ENCODE peak calls at places on chromosome 2, in ten cellular contexts. K is OCI-M1; H is GM06990; M is stimulated activated CD8-positive, alpha-beta memory T cell treated with anti-CD3 and anti-CD28 coated beads, Interleukin-15, amount 100 ng/mL, for 24 hours; S is activated T-cell treated with anti-CD3 and anti-CD28 coated beads, Interleukin-2, amount 50 U/mL, for 24 hours; Z is iris pigment epithelial cell; E is ovary; C is osteoblast; Y is memory B cell; X is neural crest cell. N is an unnamed sample.

GRCh38 chr2:72012886-72013574 is 134.6 kb downstream of the CYP26B1 start:
- DNase-seq in K (no peak), H (no peak), M (no peak), S (no peak), Z (no peak), E (no peak), C (no peak), Y (no peak), X (no peak), N (peak)

GRCh38 chr2:36355157-36355889 is at the start of gene CRIM1:
- DNase-seq in K (no peak), H (peak), M (no peak), S (peak), Z (peak), E (peak), C (peak), Y (no peak), X (peak), N (peak)

GRCh38 chr2:234816056-234816455 is 135.8 kb upstream of the SH3BP4 start:
- DNase-seq in K (no peak), H (no peak), M (no peak), S (no peak), Z (no peak), E (no peak), C (no peak), Y (no peak), X (no peak), N (peak)

GRCh38 chr2:67485431-67485830 is 88.3 kb downstream of the ETAA1 start:
- DNase-seq in K (no peak), H (no peak), M (no peak), S (no peak), Z (peak), E (no peak), C (no peak), Y (no peak), X (no peak), N (no peak)

GRCh38 chr2:209426432-209426831 is 2.6 kb downstream of the MAP2 start:
- DNase-seq in K (no peak), H (no peak), M (no peak), S (no peak), Z (peak), E (no peak), C (peak), Y (no peak), X (no peak), N (no peak)

GRCh38 chr2:915979-916378 is 34.7 kb upstream of the SNTG2 start:
- DNase-seq in K (no peak), H (no peak), M (no peak), S (no peak), Z (no peak), E (no peak), C (no peak), Y (no peak), X (no peak), N (no peak)

GRCh38 chr2:20235655-20236302 is 10.8 kb upstream of the SDC1 start:
- DNase-seq in K (no peak), H (no peak), M (no peak), S (no peak), Z (no peak), E (no peak), C (peak), Y (no peak), X (no peak), N (no peak)

GRCh38 chr2:51410351-51410750 is 378.4 kb upstream of the NRXN1 start:
- DNase-seq in K (no peak), H (no peak), M (no peak), S (no peak), Z (peak), E (no peak), C (no peak), Y (no peak), X (no peak), N (no peak)

GRCh38 chr2:161243312-161243711 is 64.9 kb upstream of the PSMD14 start:
- DNase-seq in K (peak), H (peak), M (no peak), S (no peak), Z (no peak), E (no peak), C (no peak), Y (no peak), X (no peak), N (no peak)

GRCh38 chr2:226652388-226652787 is 147.2 kb downstream of the IRS1 start:
- DNase-seq in K (peak), H (peak), M (no peak), S (no peak), Z (peak), E (no peak), C (peak), Y (no peak), X (no peak), N (no peak)

GRCh38 chr2:8144785-8145184 is 537.1 kb upstream of the ID2 start:
- DNase-seq in K (no peak), H (no peak), M (no peak), S (no peak), Z (peak), E (no peak), C (peak), Y (no peak), X (no peak), N (no peak)

GRCh38 chr2:222813177-222813843 is 47.5 kb upstream of the ACSL3 start:
- DNase-seq in K (no peak), H (peak), M (no peak), S (peak), Z (peak), E (no peak), C (peak), Y (no peak), X (no peak), N (no peak)

GRCh38 chr2:175036582-175037018 is 31.4 kb upstream of the CHN1 start:
- DNase-seq in K (peak), H (peak), M (no peak), S (no peak), Z (peak), E (no peak), C (no peak), Y (peak), X (no peak), N (no peak)

GRCh38 chr2:289362-290089 is 1.6 kb upstream of the ALKAL2 start:
- DNase-seq in K (peak), H (no peak), M (no peak), S (peak), Z (peak), E (peak), C (peak), Y (no peak), X (no peak), N (no peak)

GRCh38 chr2:68698567-68699377 is 35.8 kb upstream of the ARHGAP25 start:
- DNase-seq in K (no peak), H (no peak), M (no peak), S (no peak), Z (no peak), E (no peak), C (no peak), Y (no peak), X (no peak), N (no peak)